ENCODE peak calls at places on chromosomes 11 and 22, in six cellular contexts. T is SK-N-SH, N is hepatocyte, G is GM23248, Y is HCT116, R is OCI-LY7. M is an unnamed sample.

GRCh38 chr11:123357990-123358827 is 71.9 kb upstream of the GRAMD1B start:
- DNase-seq in T (peak; percentile 82), N (peak; percentile 20), G (peak; percentile 54), Y (no peak), R (no peak), M (peak; percentile 64)

GRCh38 chr11:19905280-19905853 is 192.7 kb downstream of the NAV2 start:
- DNase-seq in T (peak; percentile 58), N (peak; percentile 69), G (peak; percentile 76), Y (peak; percentile 23), R (peak; percentile 1), M (peak; percentile 76)

GRCh38 chr22:39317084-39317755 is 2.2 kb downstream of the RPL3 start:
- DNase-seq in T (no peak), N (no peak), G (peak; percentile 55), Y (no peak), R (peak; percentile 83), M (no peak)

GRCh38 chr11:77125191-77125590 is 2.9 kb upstream of the MYO7A start:
- DNase-seq in T (no peak), N (no peak), G (no peak), Y (no peak), R (no peak), M (no peak)

GRCh38 chr11:9760180-9760550 is 96.3 kb downstream of the SWAP70 start:
- DNase-seq in T (no peak), N (peak; percentile 43), G (peak; percentile 97), Y (no peak), R (no peak), M (no peak)

GRCh38 chr11:1643146-1643690 is 13.6 kb downstream of the KRTAP5-5 start:
- DNase-seq in T (no peak), N (no peak), G (no peak), Y (no peak), R (no peak), M (no peak)

GRCh38 chr22:36853407-36854099 is 7.3 kb upstream of the NCF4 start:
- DNase-seq in T (peak; percentile 70), N (peak; percentile 52), G (peak; percentile 68), Y (peak; percentile 40), R (peak; percentile 81), M (peak; percentile 93)

GRCh38 chr11:60977224-60977623 is 5.7 kb downstream of the CD6 start:
- DNase-seq in T (no peak), N (no peak), G (no peak), Y (no peak), R (no peak), M (no peak)

GRCh38 chr11:102151784-102152525 is 41.7 kb downstream of the YAP1 start:
- DNase-seq in T (no peak), N (no peak), G (no peak), Y (no peak), R (no peak), M (no peak)

GRCh38 chr11:127474735-127475134 is 474.2 kb upstream of the KIRREL3 start:
- DNase-seq in T (no peak), N (no peak), G (no peak), Y (no peak), R (no peak), M (no peak)

GRCh38 chr11:32487270-32487669 is 51.9 kb upstream of the WT1 start:
- DNase-seq in T (peak; percentile 12), N (no peak), G (peak; percentile 19), Y (peak; percentile 13), R (no peak), M (peak; percentile 57)

GRCh38 chr11:110059706-110060430 is 33.3 kb upstream of the ZC3H12C start:
- DNase-seq in T (no peak), N (no peak), G (peak; percentile 78), Y (no peak), R (no peak), M (no peak)
- H2AFZ ChIP-seq in T (no peak overlapping the region), N (no peak overlapping the region), G (peak overlapping the region; percentile 46), Y (peak overlapping the region; percentile 31), R (no peak overlapping the region), M (no peak overlapping the region)

DNA sequence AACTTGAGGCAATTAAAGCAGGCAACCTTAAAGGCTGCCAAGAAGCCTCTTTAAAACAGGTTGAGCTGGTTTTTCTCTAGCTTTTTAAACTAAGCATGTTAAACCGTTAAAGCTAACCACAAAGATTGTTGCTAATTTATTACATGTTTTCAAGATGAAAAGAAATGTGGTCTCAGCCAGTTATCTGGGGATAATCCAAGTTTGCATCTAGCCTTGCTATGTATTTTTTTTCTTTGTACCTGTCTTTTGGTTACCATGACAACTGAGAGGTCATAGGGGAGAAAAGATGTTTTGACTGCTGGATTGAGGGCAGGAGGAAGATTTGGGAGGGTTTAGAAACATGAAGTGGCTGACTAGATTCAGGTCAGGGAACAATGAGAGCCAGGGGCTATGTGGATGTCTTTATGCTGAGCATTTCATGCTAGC is 19.2 kb upstream of the PGM2L1 start:
- DNase-seq in T (no peak), N (peak; percentile 19), G (no peak), Y (no peak), R (no peak), M (peak; percentile 44)
- TF ChIP-seq EZH2phosphoT487 in T (no peak), N (no peak), G (no peak), Y (no peak), R (no peak), M (no peak)

GRCh38 chr22:44972363-44973083 is 37.3 kb downstream of the PHF21B start:
- DNase-seq in T (no peak), N (no peak), G (no peak), Y (no peak), R (no peak), M (no peak)
- H2AFZ ChIP-seq in T (no peak overlapping the region), N (no peak overlapping the region), G (no peak overlapping the region), Y (no peak overlapping the region), R (no peak overlapping the region), M (no peak overlapping the region)

GRCh38 chr11:67277231-67277961 is 11.1 kb downstream of the GRK2 start:
- DNase-seq in T (no peak), N (no peak), G (peak; percentile 88), Y (no peak), R (peak; percentile 99), M (peak; percentile 82)

GRCh38 chr11:67274768-67275605 is 8.7 kb downstream of the GRK2 start:
- DNase-seq in T (no peak), N (no peak), G (no peak), Y (no peak), R (no peak), M (no peak)

GRCh38 chr11:67278135-67278938 is 10.8 kb upstream of the ANKRD13D start:
- DNase-seq in T (no peak), N (no peak), G (no peak), Y (no peak), R (no peak), M (no peak)

GRCh38 chr11:67275606-67276409 is 9.5 kb downstream of the GRK2 start:
- DNase-seq in T (no peak), N (no peak), G (no peak), Y (no peak), R (peak; percentile 56), M (no peak)

DNA sequence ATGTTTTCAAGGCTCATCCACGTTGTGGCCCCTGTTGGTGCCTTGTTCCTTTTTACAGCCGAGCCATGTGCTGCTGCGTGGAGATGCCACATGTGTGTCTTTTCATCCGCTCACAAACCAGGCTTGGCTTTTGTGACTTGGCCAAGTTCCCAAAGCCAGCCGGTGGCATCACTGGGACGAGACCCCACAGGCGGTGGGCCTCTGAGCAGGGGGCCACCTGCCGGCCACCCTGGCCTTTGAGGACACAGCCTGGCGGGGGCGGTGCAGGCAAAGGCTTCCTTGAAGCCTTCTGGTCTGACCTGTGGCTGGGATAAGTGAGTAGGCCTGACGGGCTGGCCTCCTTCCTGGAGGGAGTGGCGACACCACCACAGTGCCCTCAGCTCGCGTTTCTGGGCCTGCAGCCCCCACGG is 10.6 kb downstream of the GRK2 start:
- DNase-seq in T (no peak), N (no peak), G (peak; percentile 84), Y (no peak), R (peak; percentile 62), M (peak; percentile 59)
- TF ChIP-seq EZH2phosphoT487 in T (no peak), N (no peak), G (no peak), Y (no peak), R (no peak), M (no peak)

DNA sequence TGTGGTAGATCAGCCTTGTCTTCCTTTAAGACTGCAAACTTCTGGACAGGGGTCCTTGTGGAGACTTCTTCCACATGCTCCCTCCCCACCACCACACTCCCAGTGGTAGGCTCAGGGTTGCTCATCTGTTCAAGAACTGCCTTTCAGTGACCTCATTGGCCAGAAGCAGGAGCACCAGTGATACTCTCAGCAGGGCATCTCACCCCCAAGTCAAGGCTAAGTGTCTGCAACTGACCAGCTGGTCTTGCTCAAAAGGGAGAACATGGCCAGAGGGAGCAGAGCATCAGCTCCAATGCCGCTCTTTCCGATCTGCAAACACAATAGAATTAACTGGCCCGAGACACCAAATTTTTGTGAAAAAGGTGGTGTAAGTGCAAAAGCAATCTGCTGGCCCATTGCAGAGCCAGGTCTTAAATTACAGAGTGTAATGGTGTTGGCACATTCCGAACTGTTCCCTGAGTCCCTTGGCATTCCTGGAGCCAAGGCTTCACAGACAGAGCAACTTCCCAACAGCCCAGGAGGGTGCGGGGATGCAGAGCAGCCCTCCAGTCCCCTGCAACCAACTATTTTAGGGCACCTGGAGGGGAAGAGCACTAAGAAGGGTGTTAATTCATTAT is 97.0 kb downstream of the PKNOX2 start:
- DNase-seq in T (no peak), N (no peak), G (no peak), Y (no peak), R (no peak), M (no peak)
- H2AFZ ChIP-seq in T (no peak overlapping the region), N (no peak overlapping the region), G (no peak overlapping the region), Y (no peak overlapping the region), R (no peak overlapping the region), M (peak overlapping the region; percentile 52)

GRCh38 chr11:69485337-69486041 is 4.0 kb downstream of the LINC01488 start:
- DNase-seq in T (no peak), N (no peak), G (no peak), Y (no peak), R (no peak), M (no peak)
- TF ChIP-seq EZH2phosphoT487 in T (no peak), N (no peak), G (no peak), Y (no peak), R (no peak), M (no peak)

DNA sequence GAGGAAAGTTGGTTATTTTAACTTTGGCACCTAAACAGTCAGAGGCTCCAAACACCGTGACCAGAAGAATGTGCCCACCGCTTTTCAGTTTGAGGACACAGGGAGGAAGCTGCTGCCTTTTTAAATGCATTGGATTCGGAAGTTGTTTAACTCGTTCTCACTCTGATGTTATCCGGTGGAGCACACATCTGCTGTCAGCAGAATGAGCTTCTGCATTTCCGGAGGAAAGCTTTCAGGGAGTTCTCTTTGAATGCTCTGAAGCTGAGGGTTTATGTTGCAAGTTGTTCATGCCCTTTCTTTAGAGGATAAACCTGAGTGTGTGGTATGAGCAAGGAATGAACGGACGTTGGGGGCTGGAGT is 64.1 kb downstream of the PPFIBP2 start:
- DNase-seq in T (peak; percentile 51), N (peak; percentile 43), G (peak; percentile 66), Y (no peak), R (no peak), M (peak; percentile 69)
- H2AFZ ChIP-seq in T (peak overlapping the region; percentile 77), N (peak overlapping the region; percentile 25), G (peak overlapping the region; percentile 91), Y (no peak overlapping the region), R (no peak overlapping the region), M (no peak overlapping the region)

GRCh38 chr11:133403900-133404299 is 128.4 kb downstream of the OPCML start:
- DNase-seq in T (peak; percentile 26), N (no peak), G (no peak), Y (no peak), R (peak; percentile 13), M (peak; percentile 75)
- TF ChIP-seq EZH2phosphoT487 in T (no peak), N (no peak), G (no peak), Y (no peak), R (no peak), M (no peak)